ENCODE peak calls at places on chromosomes 2 and 18, in six cellular contexts. N, L, H, G, O and W are unnamed samples.

GRCh38 chr18:24019641-24020331 is 5.2 kb downstream of the TTC39C start:
- DNase-seq in G (no peak), N (peak), H (peak), O (no peak), L (no peak), W (peak)

GRCh38 chr18:9181275-9181674 is 44.7 kb downstream of the ANKRD12 start:
- DNase-seq in O (no peak), G (no peak), H (no peak), L (no peak), N (no peak), W (no peak)

GRCh38 chr2:150425121-150425559 is 62.3 kb downstream of the RND3 start:
- DNase-seq in L (no peak), H (no peak), O (no peak), G (peak), N (no peak), W (no peak)

GRCh38 chr2:53508667-53509066 is 258.9 kb upstream of the CHAC2 start:
- DNase-seq in G (peak), O (no peak), L (no peak), H (no peak), N (no peak), W (no peak)

GRCh38 chr2:141641462-141641861 is 489.4 kb downstream of the LRP1B start:
- DNase-seq in G (no peak), L (no peak), O (no peak), H (no peak), N (no peak), W (no peak)

GRCh38 chr18:67478249-67478648 is 38.3 kb downstream of the DSEL start:
- DNase-seq in O (no peak), L (no peak), G (no peak), H (no peak), N (no peak), W (no peak)

GRCh38 chr18:2964349-2965010 is 48.5 kb downstream of the LPIN2 start:
- DNase-seq in O (no peak), N (no peak), G (no peak), H (no peak), L (no peak), W (no peak)

GRCh38 chr2:169696381-169696780 is 2.1 kb downstream of the PHOSPHO2 start:
- DNase-seq in G (no peak), O (no peak), H (no peak), N (no peak), L (no peak), W (no peak)

GRCh38 chr2:68423966-68424650 is 43.0 kb downstream of the FBXO48 start:
- DNase-seq in O (no peak), L (no peak), H (peak), N (peak), G (no peak), W (peak)

GRCh38 chr18:36772339-36772738 is 56.5 kb downstream of the TPGS2 start:
- DNase-seq in N (no peak), L (no peak), O (no peak), H (no peak), G (no peak), W (no peak)

GRCh38 chr18:69588301-69588700 is 187.6 kb downstream of the DOK6 start:
- DNase-seq in H (no peak), O (no peak), G (peak), N (no peak), L (no peak), W (no peak)

GRCh38 chr2:235990344-235990743 is 177.8 kb downstream of the GBX2 start:
- DNase-seq in L (no peak), H (no peak), O (no peak), N (peak), G (no peak), W (no peak)

GRCh38 chr2:56170988-56171387 is 12.8 kb upstream of the CCDC85A start:
- DNase-seq in L (no peak), N (no peak), O (no peak), H (no peak), G (no peak), W (no peak)

GRCh38 chr2:45814528-45814927 is 163.1 kb downstream of the PRKCE start:
- DNase-seq in G (no peak), H (no peak), N (no peak), L (no peak), O (no peak), W (no peak)

GRCh38 chr18:3493501-3494244 is 43.7 kb downstream of the TGIF1 start:
- DNase-seq in N (no peak), L (no peak), G (no peak), H (peak), O (no peak), W (peak)

GRCh38 chr2:138727956-138728355 is 52.2 kb downstream of the NXPH2 start:
- DNase-seq in G (peak), O (no peak), H (no peak), L (no peak), N (no peak), W (no peak)

GRCh38 chr2:227871375-227871788 is at the start of gene DAW1:
- DNase-seq in O (peak), G (peak), L (peak), N (no peak), H (peak), W (no peak)

GRCh38 chr2:132374151-132374550 is 42.5 kb upstream of the GPR39 start:
- DNase-seq in H (no peak), L (no peak), O (no peak), G (no peak), N (no peak), W (no peak)

GRCh38 chr18:12059334-12060181 is 34.1 kb upstream of the ANKRD62 start:
- DNase-seq in L (no peak), N (no peak), H (no peak), G (no peak), O (no peak), W (peak)